ENCODE peak calls at places on chromosomes 2 and 18, in eight cellular contexts. S, K, H, A, C, G, P and R are unnamed samples.

GRCh38 chr2:44869761-44870160 is 71.7 kb upstream of the SIX3 start:
- DNase-seq in G (no peak), S (no peak), P (no peak), C (no peak), K (no peak), A (no peak), H (no peak), R (no peak)

GRCh38 chr2:200363279-200363678 is 56.8 kb downstream of the SPATS2L start:
- DNase-seq in P (no peak), K (no peak), A (no peak), C (no peak), H (no peak), G (no peak), S (no peak), R (no peak)

GRCh38 chr2:28398101-28398834 is 5.6 kb downstream of the FOSL2 start:
- DNase-seq in P (no peak), K (no peak), A (no peak), S (no peak), H (no peak), C (no peak), G (no peak), R (no peak)

GRCh38 chr18:72868666-72869661 is 1.2 kb upstream of the NETO1 start:
- DNase-seq in P (no peak), A (no peak), S (no peak), H (no peak), K (peak; percentile 24), C (no peak), G (no peak), R (no peak)

GRCh38 chr2:86807462-86808275 is 17.0 kb upstream of the CD8A start:
- DNase-seq in S (no peak), H (peak; percentile 75), C (peak; percentile 29), G (peak; percentile 56), A (no peak), K (peak; percentile 92), P (no peak), R (no peak)

GRCh38 chr2:165373322-165374025 is 96.0 kb upstream of the CSRNP3 start:
- DNase-seq in C (peak; percentile 22), A (no peak), G (no peak), P (no peak), S (no peak), K (no peak), H (no peak), R (peak; percentile 69)

GRCh38 chr2:101307950-101308431 is 510 bp downstream of the RNF149 start:
- DNase-seq in P (no peak), K (no peak), C (no peak), S (no peak), A (peak; percentile 42), H (no peak), G (no peak), R (no peak)

GRCh38 chr2:186607660-186608324 is 17.9 kb downstream of the ITGAV start:
- DNase-seq in K (no peak), C (no peak), G (no peak), P (no peak), A (no peak), S (no peak), H (no peak), R (no peak)

GRCh38 chr18:63169853-63170252 is 149.7 kb downstream of the BCL2 start:
- DNase-seq in G (no peak), S (no peak), C (no peak), K (no peak), H (no peak), P (no peak), A (no peak), R (no peak)

GRCh38 chr2:64608867-64609228 is 44.9 kb downstream of the SERTAD2 start:
- DNase-seq in G (no peak), H (no peak), S (no peak), A (no peak), P (no peak), C (peak; percentile 19), K (no peak), R (no peak)

GRCh38 chr2:17976871-17977746 is 98.6 kb downstream of the KCNS3 start:
- DNase-seq in P (no peak), G (no peak), C (no peak), A (no peak), S (no peak), H (no peak), K (no peak), R (no peak)

GRCh38 chr2:26838121-26838906 is 9.6 kb upstream of the DPYSL5 start:
- DNase-seq in K (no peak), P (no peak), C (peak; percentile 27), S (no peak), H (no peak), G (no peak), A (no peak), R (peak; percentile 28)

GRCh38 chr2:239244625-239245024 is 156.2 kb downstream of the HDAC4 start:
- DNase-seq in C (no peak), G (no peak), A (no peak), S (no peak), P (no peak), K (no peak), H (no peak), R (no peak)

GRCh38 chr2:212549463-212549862 is 10.9 kb upstream of the ERBB4 start:
- DNase-seq in S (no peak), G (no peak), P (no peak), C (no peak), H (no peak), K (no peak), A (no peak), R (no peak)

GRCh38 chr2:113890253-113891235 is 655 bp downstream of the ACTR3 start:
- DNase-seq in G (peak; percentile 73), P (peak; percentile 75), A (peak; percentile 74), H (peak; percentile 41), C (peak; percentile 78), K (peak; percentile 72), S (no peak), R (no peak)

GRCh38 chr2:71933467-71934319 is 214.0 kb downstream of the CYP26B1 start:
- DNase-seq in K (peak; percentile 6), C (no peak), P (no peak), G (peak; percentile 33), A (no peak), H (peak; percentile 28), S (no peak), R (no peak)

GRCh38 chr2:37271376-37272067 is 40.1 kb downstream of the NDUFAF7 start:
- DNase-seq in A (no peak), K (no peak), S (peak; percentile 10), G (no peak), C (no peak), H (no peak), P (no peak), R (no peak)

GRCh38 chr18:63970803-63971191 is 916 bp downstream of the SERPINB8 start:
- DNase-seq in P (no peak), A (no peak), H (no peak), K (no peak), C (no peak), G (no peak), S (no peak), R (no peak)

GRCh38 chr2:132665401-132665800 is 4.6 kb downstream of the LYPD1 start:
- DNase-seq in H (no peak), A (no peak), G (no peak), P (no peak), S (no peak), C (no peak), K (no peak), R (no peak)

GRCh38 chr2:231167745-231168459 is 30.5 kb upstream of the ARMC9 start:
- DNase-seq in S (no peak), H (no peak), K (no peak), P (no peak), C (peak; percentile 84), A (no peak), G (no peak), R (no peak)

GRCh38 chr18:24198461-24198860 is 59.6 kb downstream of the CABYR start:
- DNase-seq in H (no peak), P (no peak), K (no peak), G (no peak), C (no peak), S (no peak), A (no peak), R (no peak)

GRCh38 chr2:88667219-88667618 is 24.3 kb upstream of the RPIA start:
- DNase-seq in C (no peak), A (no peak), P (no peak), K (no peak), G (no peak), S (no peak), H (no peak), R (no peak)

GRCh38 chr2:150571121-150571520 is 83.7 kb upstream of the RND3 start:
- DNase-seq in H (no peak), A (no peak), S (no peak), G (no peak), P (no peak), K (no peak), C (no peak), R (no peak)

DNA sequence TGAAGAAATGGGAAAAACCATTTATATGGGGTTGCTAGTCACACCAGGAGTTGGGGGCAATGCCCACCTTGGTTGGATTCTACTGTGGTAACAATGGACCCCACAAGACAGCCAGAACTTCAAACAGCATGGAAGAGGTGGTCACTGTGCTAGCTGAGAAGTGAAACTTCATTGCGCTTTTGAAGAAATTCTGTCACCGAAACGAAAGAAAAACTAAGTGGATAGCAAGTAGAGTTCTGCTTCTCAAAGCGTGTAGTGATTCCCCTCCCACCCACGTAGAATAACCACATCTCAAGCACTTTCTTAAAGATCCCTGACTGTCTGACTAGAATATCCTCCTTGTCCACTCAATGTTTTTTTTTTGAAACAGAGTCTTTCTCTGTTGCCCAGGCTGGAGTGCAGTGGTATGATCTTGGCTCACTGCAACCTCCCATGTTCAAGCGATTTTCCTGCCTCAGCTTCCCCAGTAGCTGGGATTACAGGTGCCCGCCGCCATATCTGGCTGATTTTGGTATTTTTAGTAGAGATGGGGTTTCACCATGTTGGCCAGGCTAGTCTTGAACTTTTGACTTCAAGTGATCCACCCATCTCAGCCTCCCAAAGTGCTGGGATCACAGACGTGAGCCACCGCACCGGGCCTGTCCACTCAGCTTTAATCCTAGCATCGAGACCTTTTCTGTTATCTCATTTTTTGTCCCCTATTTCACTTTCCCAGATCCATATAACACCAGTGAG is 30.1 kb upstream of the CCL20 start:
- DNase-seq in H (no peak), G (no peak), S (no peak), K (no peak), A (no peak), P (peak; percentile 81), C (no peak), R (no peak)
- H3K9ac ChIP-seq in H (no peak overlapping the region), G (no peak overlapping the region), S (no peak overlapping the region), K (no peak overlapping the region), A (no peak overlapping the region), P (peak overlapping the region; percentile 42), C (no peak overlapping the region), R (no peak overlapping the region)

GRCh38 chr2:218396688-218397501 is 2.8 kb upstream of the CTDSP1 start:
- DNase-seq in P (no peak), A (peak; percentile 64), C (peak; percentile 62), H (no peak), G (peak; percentile 62), S (no peak), K (peak; percentile 54), R (no peak)
- TF ChIP-seq POLR2AphosphoS5 in P (no peak), A (no peak), C (no peak), H (peak; percentile 42), G (peak; percentile 61), S (no peak), K (no peak), R (no peak)

GRCh38 chr2:237257471-237257951 is 156.5 kb downstream of the COL6A3 start:
- DNase-seq in H (no peak), C (peak; percentile 89), S (no peak), P (no peak), G (no peak), A (no peak), K (no peak), R (no peak)
- H3K9ac ChIP-seq in H (no peak overlapping the region), C (peak overlapping the region; percentile 6), S (no peak overlapping the region), P (no peak overlapping the region), G (no peak overlapping the region), A (no peak overlapping the region), K (peak overlapping the region; percentile 35), R (no peak overlapping the region)

GRCh38 chr2:176137883-176138282 is 8.4 kb downstream of the HOXD8 start:
- DNase-seq in H (no peak), S (no peak), K (no peak), A (no peak), G (peak; percentile 33), P (no peak), C (peak; percentile 64), R (no peak)
- TF ChIP-seq POLR2AphosphoS5 in H (no peak), S (no peak), K (no peak), A (no peak), G (no peak), P (no peak), C (no peak), R (no peak)